ENCODE peak calls at places on chromosome 5, in six cellular contexts. One of them, this sample, is unnamed.

GRCh38 chr5:59485629-59486439 is 407.7 kb downstream of the PDE4D start:
- DNase-seq in mammary epithelial cell: peak
- DNase-seq in CD8-positive, alpha-beta T cell: no peak
- DNase-seq in fibroblast of pulmonary artery: no peak
- DNase-seq in brain microvascular endothelial cell: no peak
- DNase-seq in fibroblast of villous mesenchyme: no peak
- DNase-seq in this sample: no peak

GRCh38 chr5:76256116-76256889 is 146.8 kb upstream of the IQGAP2 start:
- DNase-seq in mammary epithelial cell: peak
- DNase-seq in CD8-positive, alpha-beta T cell: peak
- DNase-seq in fibroblast of pulmonary artery: peak
- DNase-seq in brain microvascular endothelial cell: peak
- DNase-seq in fibroblast of villous mesenchyme: peak
- DNase-seq in this sample: peak

GRCh38 chr5:1709186-1709803 is 90.3 kb downstream of the MRPL36 start:
- DNase-seq in mammary epithelial cell: no peak
- DNase-seq in CD8-positive, alpha-beta T cell: no peak
- DNase-seq in fibroblast of pulmonary artery: no peak
- DNase-seq in brain microvascular endothelial cell: no peak
- DNase-seq in fibroblast of villous mesenchyme: no peak
- DNase-seq in this sample: peak

GRCh38 chr5:72282878-72283277 is 37.2 kb downstream of the MRPS27 start:
- DNase-seq in mammary epithelial cell: no peak
- DNase-seq in CD8-positive, alpha-beta T cell: no peak
- DNase-seq in fibroblast of pulmonary artery: peak
- DNase-seq in brain microvascular endothelial cell: peak
- DNase-seq in fibroblast of villous mesenchyme: peak
- DNase-seq in this sample: no peak

GRCh38 chr5:19172926-19173425 is 815.0 kb downstream of the CDH18 start:
- DNase-seq in mammary epithelial cell: no peak
- DNase-seq in CD8-positive, alpha-beta T cell: peak
- DNase-seq in fibroblast of pulmonary artery: no peak
- DNase-seq in brain microvascular endothelial cell: no peak
- DNase-seq in fibroblast of villous mesenchyme: no peak
- DNase-seq in this sample: no peak

GRCh38 chr5:96432245-96433065 is 593 bp downstream of the PCSK1 start:
- DNase-seq in mammary epithelial cell: no peak
- DNase-seq in CD8-positive, alpha-beta T cell: no peak
- DNase-seq in fibroblast of pulmonary artery: no peak
- DNase-seq in brain microvascular endothelial cell: no peak
- DNase-seq in fibroblast of villous mesenchyme: no peak
- DNase-seq in this sample: no peak

GRCh38 chr5:5132185-5132584 is 7.9 kb upstream of the ADAMTS16 start:
- DNase-seq in mammary epithelial cell: no peak
- DNase-seq in CD8-positive, alpha-beta T cell: no peak
- DNase-seq in fibroblast of pulmonary artery: no peak
- DNase-seq in brain microvascular endothelial cell: no peak
- DNase-seq in fibroblast of villous mesenchyme: no peak
- DNase-seq in this sample: no peak

GRCh38 chr5:5583832-5584231 is 161.4 kb downstream of the ICE1 start:
- DNase-seq in mammary epithelial cell: no peak
- DNase-seq in CD8-positive, alpha-beta T cell: no peak
- DNase-seq in fibroblast of pulmonary artery: no peak
- DNase-seq in brain microvascular endothelial cell: no peak
- DNase-seq in fibroblast of villous mesenchyme: no peak
- DNase-seq in this sample: no peak

GRCh38 chr5:79938468-79938867 is 52.6 kb downstream of the MTX3 start:
- DNase-seq in mammary epithelial cell: peak
- DNase-seq in CD8-positive, alpha-beta T cell: no peak
- DNase-seq in fibroblast of pulmonary artery: no peak
- DNase-seq in brain microvascular endothelial cell: no peak
- DNase-seq in fibroblast of villous mesenchyme: no peak
- DNase-seq in this sample: no peak

GRCh38 chr5:99033014-99033931 is 104.5 kb upstream of the CHD1 start:
- DNase-seq in mammary epithelial cell: peak
- DNase-seq in CD8-positive, alpha-beta T cell: no peak
- DNase-seq in fibroblast of pulmonary artery: no peak
- DNase-seq in brain microvascular endothelial cell: no peak
- DNase-seq in fibroblast of villous mesenchyme: peak
- DNase-seq in this sample: no peak

GRCh38 chr5:136985785-136986475 is 513.2 kb downstream of the SPOCK1 start:
- DNase-seq in mammary epithelial cell: no peak
- DNase-seq in CD8-positive, alpha-beta T cell: no peak
- DNase-seq in fibroblast of pulmonary artery: peak
- DNase-seq in brain microvascular endothelial cell: no peak
- DNase-seq in fibroblast of villous mesenchyme: no peak
- DNase-seq in this sample: no peak

GRCh38 chr5:75670571-75670970 is 46.7 kb downstream of the POC5 start:
- DNase-seq in mammary epithelial cell: no peak
- DNase-seq in CD8-positive, alpha-beta T cell: no peak
- DNase-seq in fibroblast of pulmonary artery: peak
- DNase-seq in brain microvascular endothelial cell: no peak
- DNase-seq in fibroblast of villous mesenchyme: peak
- DNase-seq in this sample: no peak

GRCh38 chr5:134133213-134133994 is 18.9 kb downstream of the TCF7 start:
- DNase-seq in mammary epithelial cell: no peak
- DNase-seq in CD8-positive, alpha-beta T cell: peak
- DNase-seq in fibroblast of pulmonary artery: no peak
- DNase-seq in brain microvascular endothelial cell: no peak
- DNase-seq in fibroblast of villous mesenchyme: no peak
- DNase-seq in this sample: peak

GRCh38 chr5:135437796-135438560 is 9.2 kb downstream of the DCANP1 start:
- DNase-seq in mammary epithelial cell: peak
- DNase-seq in CD8-positive, alpha-beta T cell: no peak
- DNase-seq in fibroblast of pulmonary artery: peak
- DNase-seq in brain microvascular endothelial cell: peak
- DNase-seq in fibroblast of villous mesenchyme: peak
- DNase-seq in this sample: peak

GRCh38 chr5:122959740-122960450 is 76.6 kb downstream of the PPIC start:
- DNase-seq in mammary epithelial cell: no peak
- DNase-seq in CD8-positive, alpha-beta T cell: no peak
- DNase-seq in fibroblast of pulmonary artery: no peak
- DNase-seq in brain microvascular endothelial cell: no peak
- DNase-seq in fibroblast of villous mesenchyme: peak
- DNase-seq in this sample: no peak

GRCh38 chr5:171415115-171415730 is 4.2 kb upstream of the FGF18 start:
- DNase-seq in mammary epithelial cell: no peak
- DNase-seq in CD8-positive, alpha-beta T cell: no peak
- DNase-seq in fibroblast of pulmonary artery: peak
- DNase-seq in brain microvascular endothelial cell: no peak
- DNase-seq in fibroblast of villous mesenchyme: no peak
- DNase-seq in this sample: peak

GRCh38 chr5:89293849-89294248 is 410.9 kb upstream of the MEF2C start:
- DNase-seq in mammary epithelial cell: peak
- DNase-seq in CD8-positive, alpha-beta T cell: no peak
- DNase-seq in fibroblast of pulmonary artery: peak
- DNase-seq in brain microvascular endothelial cell: no peak
- DNase-seq in fibroblast of villous mesenchyme: peak
- DNase-seq in this sample: no peak

GRCh38 chr5:143404416-143405062 is 1.1 kb upstream of the NR3C1 start:
- DNase-seq in mammary epithelial cell: peak
- DNase-seq in CD8-positive, alpha-beta T cell: no peak
- DNase-seq in fibroblast of pulmonary artery: peak
- DNase-seq in brain microvascular endothelial cell: peak
- DNase-seq in fibroblast of villous mesenchyme: peak
- DNase-seq in this sample: peak

GRCh38 chr5:147223343-147223742 is 11.5 kb upstream of the STK32A start:
- DNase-seq in mammary epithelial cell: no peak
- DNase-seq in CD8-positive, alpha-beta T cell: no peak
- DNase-seq in fibroblast of pulmonary artery: no peak
- DNase-seq in brain microvascular endothelial cell: no peak
- DNase-seq in fibroblast of villous mesenchyme: no peak
- DNase-seq in this sample: no peak

GRCh38 chr5:64963278-64963677 is 194.5 kb downstream of the CWC27 start:
- DNase-seq in mammary epithelial cell: no peak
- DNase-seq in CD8-positive, alpha-beta T cell: no peak
- DNase-seq in fibroblast of pulmonary artery: no peak
- DNase-seq in brain microvascular endothelial cell: no peak
- DNase-seq in fibroblast of villous mesenchyme: no peak
- DNase-seq in this sample: no peak

GRCh38 chr5:169116961-169117461 is 183.9 kb downstream of the SLIT3 start:
- DNase-seq in mammary epithelial cell: no peak
- DNase-seq in CD8-positive, alpha-beta T cell: no peak
- DNase-seq in fibroblast of pulmonary artery: no peak
- DNase-seq in brain microvascular endothelial cell: no peak
- DNase-seq in fibroblast of villous mesenchyme: no peak
- DNase-seq in this sample: peak

GRCh38 chr5:14322437-14323187 is 179.5 kb downstream of the TRIO start:
- DNase-seq in mammary epithelial cell: no peak
- DNase-seq in CD8-positive, alpha-beta T cell: no peak
- DNase-seq in fibroblast of pulmonary artery: no peak
- DNase-seq in brain microvascular endothelial cell: no peak
- DNase-seq in fibroblast of villous mesenchyme: no peak
- DNase-seq in this sample: peak

GRCh38 chr5:65264420-65264819 is 217.3 kb downstream of the ADAMTS6 start:
- DNase-seq in mammary epithelial cell: no peak
- DNase-seq in CD8-positive, alpha-beta T cell: no peak
- DNase-seq in fibroblast of pulmonary artery: no peak
- DNase-seq in brain microvascular endothelial cell: no peak
- DNase-seq in fibroblast of villous mesenchyme: no peak
- DNase-seq in this sample: no peak

GRCh38 chr5:159735036-159735435 is 181.2 kb upstream of the ADRA1B start:
- DNase-seq in mammary epithelial cell: no peak
- DNase-seq in CD8-positive, alpha-beta T cell: no peak
- DNase-seq in fibroblast of pulmonary artery: no peak
- DNase-seq in brain microvascular endothelial cell: no peak
- DNase-seq in fibroblast of villous mesenchyme: no peak
- DNase-seq in this sample: no peak

GRCh38 chr5:142670811-142671210 is 15.1 kb downstream of the FGF1 start:
- DNase-seq in mammary epithelial cell: no peak
- DNase-seq in CD8-positive, alpha-beta T cell: no peak
- DNase-seq in fibroblast of pulmonary artery: no peak
- DNase-seq in brain microvascular endothelial cell: no peak
- DNase-seq in fibroblast of villous mesenchyme: peak
- DNase-seq in this sample: no peak

GRCh38 chr5:39933061-39933460 is 508.3 kb upstream of the DAB2 start:
- DNase-seq in mammary epithelial cell: no peak
- DNase-seq in CD8-positive, alpha-beta T cell: no peak
- DNase-seq in fibroblast of pulmonary artery: no peak
- DNase-seq in brain microvascular endothelial cell: no peak
- DNase-seq in fibroblast of villous mesenchyme: no peak
- DNase-seq in this sample: no peak

GRCh38 chr5:139654464-139654863 is 6.3 kb downstream of the CXXC5 start:
- DNase-seq in mammary epithelial cell: no peak
- DNase-seq in CD8-positive, alpha-beta T cell: no peak
- DNase-seq in fibroblast of pulmonary artery: no peak
- DNase-seq in brain microvascular endothelial cell: no peak
- DNase-seq in fibroblast of villous mesenchyme: no peak
- DNase-seq in this sample: no peak

GRCh38 chr5:81779125-81779934 is 28.4 kb upstream of the SSBP2 start:
- DNase-seq in mammary epithelial cell: no peak
- DNase-seq in CD8-positive, alpha-beta T cell: peak
- DNase-seq in fibroblast of pulmonary artery: peak
- DNase-seq in brain microvascular endothelial cell: no peak
- DNase-seq in fibroblast of villous mesenchyme: peak
- DNase-seq in this sample: peak

GRCh38 chr5:10719965-10720364 is 41.1 kb downstream of the DAP start:
- DNase-seq in mammary epithelial cell: peak
- DNase-seq in CD8-positive, alpha-beta T cell: no peak
- DNase-seq in fibroblast of pulmonary artery: peak
- DNase-seq in brain microvascular endothelial cell: peak
- DNase-seq in fibroblast of villous mesenchyme: peak
- DNase-seq in this sample: no peak

GRCh38 chr5:148915224-148915803 is 88.9 kb downstream of the ADRB2 start:
- DNase-seq in mammary epithelial cell: no peak
- DNase-seq in CD8-positive, alpha-beta T cell: no peak
- DNase-seq in fibroblast of pulmonary artery: no peak
- DNase-seq in brain microvascular endothelial cell: no peak
- DNase-seq in fibroblast of villous mesenchyme: no peak
- DNase-seq in this sample: no peak
- H3K4me3 ChIP-seq in mammary epithelial cell: no peak
- H3K4me3 ChIP-seq in CD8-positive, alpha-beta T cell: no peak
- H3K4me3 ChIP-seq in fibroblast of pulmonary artery: no peak
- H3K4me3 ChIP-seq in brain microvascular endothelial cell: no peak
- H3K4me3 ChIP-seq in fibroblast of villous mesenchyme: no peak
- H3K4me3 ChIP-seq in this sample: no peak

GRCh38 chr5:172765766-172766286 is 5.2 kb downstream of the DUSP1 start:
- DNase-seq in mammary epithelial cell: no peak
- DNase-seq in CD8-positive, alpha-beta T cell: no peak
- DNase-seq in fibroblast of pulmonary artery: peak
- DNase-seq in brain microvascular endothelial cell: peak
- DNase-seq in fibroblast of villous mesenchyme: no peak
- DNase-seq in this sample: no peak

GRCh38 chr5:172763120-172763464 is 7.9 kb downstream of the DUSP1 start:
- DNase-seq in mammary epithelial cell: no peak
- DNase-seq in CD8-positive, alpha-beta T cell: no peak
- DNase-seq in fibroblast of pulmonary artery: no peak
- DNase-seq in brain microvascular endothelial cell: no peak
- DNase-seq in fibroblast of villous mesenchyme: no peak
- DNase-seq in this sample: peak

GRCh38 chr5:172766287-172767104 is 4.5 kb downstream of the DUSP1 start:
- DNase-seq in mammary epithelial cell: peak
- DNase-seq in CD8-positive, alpha-beta T cell: peak
- DNase-seq in fibroblast of pulmonary artery: peak
- DNase-seq in brain microvascular endothelial cell: peak
- DNase-seq in fibroblast of villous mesenchyme: peak
- DNase-seq in this sample: peak

GRCh38 chr5:172762214-172763119 is 8.5 kb downstream of the DUSP1 start:
- DNase-seq in mammary epithelial cell: no peak
- DNase-seq in CD8-positive, alpha-beta T cell: no peak
- DNase-seq in fibroblast of pulmonary artery: no peak
- DNase-seq in brain microvascular endothelial cell: no peak
- DNase-seq in fibroblast of villous mesenchyme: no peak
- DNase-seq in this sample: peak

GRCh38 chr5:172764861-172765765 is 5.9 kb downstream of the DUSP1 start:
- DNase-seq in mammary epithelial cell: peak
- DNase-seq in CD8-positive, alpha-beta T cell: peak
- DNase-seq in fibroblast of pulmonary artery: peak
- DNase-seq in brain microvascular endothelial cell: peak
- DNase-seq in fibroblast of villous mesenchyme: peak
- DNase-seq in this sample: peak
- TF ChIP-seq CTCF in mammary epithelial cell: no peak
- TF ChIP-seq CTCF in CD8-positive, alpha-beta T cell: no peak
- TF ChIP-seq CTCF in fibroblast of pulmonary artery: no peak
- TF ChIP-seq CTCF in brain microvascular endothelial cell: no peak
- TF ChIP-seq CTCF in fibroblast of villous mesenchyme: no peak
- TF ChIP-seq CTCF in this sample: no peak

GRCh38 chr5:42374722-42375273 is 48.4 kb upstream of the GHR start:
- DNase-seq in mammary epithelial cell: no peak
- DNase-seq in CD8-positive, alpha-beta T cell: no peak
- DNase-seq in fibroblast of pulmonary artery: no peak
- DNase-seq in brain microvascular endothelial cell: no peak
- DNase-seq in fibroblast of villous mesenchyme: no peak
- DNase-seq in this sample: no peak
- H3K4me3 ChIP-seq in mammary epithelial cell: no peak
- H3K4me3 ChIP-seq in CD8-positive, alpha-beta T cell: no peak
- H3K4me3 ChIP-seq in fibroblast of pulmonary artery: no peak
- H3K4me3 ChIP-seq in brain microvascular endothelial cell: no peak
- H3K4me3 ChIP-seq in fibroblast of villous mesenchyme: no peak
- H3K4me3 ChIP-seq in this sample: no peak

DNA sequence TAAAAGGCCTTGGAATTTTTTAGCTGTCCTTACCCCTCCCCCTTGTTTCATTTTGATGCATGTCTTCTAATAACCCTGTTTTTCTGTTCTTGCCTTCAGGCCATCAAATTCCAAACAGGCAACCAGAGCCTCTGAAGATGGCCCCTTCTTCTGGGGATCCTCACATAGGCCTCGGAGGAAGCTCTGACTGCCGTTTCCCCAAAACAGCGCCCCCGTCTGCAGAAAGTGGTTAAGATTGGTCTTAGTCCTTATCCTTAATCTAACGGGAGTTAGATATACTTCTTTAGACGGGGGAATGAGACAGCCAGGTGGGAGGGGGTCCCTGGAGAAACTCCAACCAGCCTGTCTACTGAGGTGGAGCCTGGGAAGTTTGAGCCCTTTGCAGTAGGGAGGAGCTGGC is 226.3 kb upstream of the ZNF608 start:
- DNase-seq in mammary epithelial cell: no peak
- DNase-seq in CD8-positive, alpha-beta T cell: no peak
- DNase-seq in fibroblast of pulmonary artery: no peak
- DNase-seq in brain microvascular endothelial cell: no peak
- DNase-seq in fibroblast of villous mesenchyme: no peak
- DNase-seq in this sample: no peak
- TF ChIP-seq CTCF in mammary epithelial cell: no peak
- TF ChIP-seq CTCF in CD8-positive, alpha-beta T cell: no peak
- TF ChIP-seq CTCF in fibroblast of pulmonary artery: no peak
- TF ChIP-seq CTCF in brain microvascular endothelial cell: peak
- TF ChIP-seq CTCF in fibroblast of villous mesenchyme: no peak
- TF ChIP-seq CTCF in this sample: no peak

This sample was measured in lower leg skin.